ENCODE peak calls at places on chromosomes 6 and 20, in eight cellular contexts. Z is BJ, W is right lobe of liver, I is SJCRH30, K is endodermal cell, Q is GM23338, B is SK-N-SH, S is sigmoid colon. P is an unnamed sample. For H3K27me3, the result is how much of the 10 kb centered on the place peaks cover.

GRCh38 chr6:35774116-35774794 is 2.1 kb upstream of the CLPSL2 start:
- DNase-seq in B (no peak), I (no peak), Q (no peak), K (no peak), Z (no peak), W (no peak), S (no peak), P (no peak)

GRCh38 chr6:111841822-111842221 is 31.4 kb downstream of the FYN start:
- DNase-seq in Z (no peak), B (no peak), I (peak), Q (no peak), S (no peak), W (no peak), K (no peak), P (no peak)

GRCh38 chr6:11989376-11989775 is 22.7 kb upstream of the HIVEP1 start:
- DNase-seq in W (no peak), Z (no peak), B (no peak), S (no peak), I (no peak), K (no peak), Q (no peak), P (no peak)

GRCh38 chr6:168017629-168018028 is 20.2 kb downstream of the KIF25 start:
- DNase-seq in W (peak), S (no peak), I (no peak), B (no peak), K (no peak), Z (no peak), Q (no peak), P (no peak)

GRCh38 chr6:85115876-85116275 is 334.0 kb upstream of the NT5E start:
- DNase-seq in Q (no peak), K (no peak), B (no peak), W (no peak), I (no peak), Z (no peak), S (no peak), P (no peak)

GRCh38 chr20:37627060-37627766 is 66.6 kb upstream of the CTNNBL1 start:
- DNase-seq in K (peak), Z (no peak), S (no peak), I (peak), Q (peak), B (no peak), W (no peak), P (no peak)

GRCh38 chr20:50085481-50086365 is 27.2 kb downstream of the UBE2V1 start:
- DNase-seq in K (peak), S (no peak), I (peak), Z (no peak), B (peak), Q (peak), W (no peak), P (peak)

GRCh38 chr20:13458860-13459451 is 179.8 kb downstream of the TASP1 start:
- DNase-seq in W (no peak), K (peak), Z (no peak), S (no peak), I (peak), Q (peak), B (peak), P (no peak)

GRCh38 chr6:103872683-103873082 is 987.0 kb downstream of the HACE1 start:
- DNase-seq in I (no peak), W (no peak), B (peak), K (no peak), Z (no peak), Q (peak), S (no peak), P (no peak)

GRCh38 chr20:18943542-18943941 is 130.0 kb downstream of the SCP2D1 start:
- DNase-seq in Z (no peak), I (no peak), W (no peak), K (no peak), S (no peak), Q (no peak), B (no peak), P (no peak)

GRCh38 chr6:133040025-133040838 is 200.9 kb upstream of the EYA4 start:
- DNase-seq in Q (peak), W (no peak), K (peak), Z (no peak), S (no peak), I (peak), B (peak), P (no peak)

GRCh38 chr6:107809966-107810365 is 14.1 kb downstream of the SCML4 start:
- DNase-seq in Q (no peak), S (no peak), I (no peak), W (no peak), Z (no peak), B (no peak), K (peak), P (no peak)

GRCh38 chr6:109521100-109521499 is 38.1 kb upstream of the ZBTB24 start:
- DNase-seq in Z (no peak), K (no peak), I (no peak), W (no peak), Q (no peak), B (no peak), S (no peak), P (no peak)

GRCh38 chr6:39083111-39083702 is 31.8 kb downstream of the SAYSD1 start:
- DNase-seq in Q (no peak), B (no peak), K (peak), Z (no peak), W (no peak), I (no peak), S (no peak), P (no peak)

GRCh38 chr6:7691675-7692452 is 34.0 kb upstream of the BMP6 start:
- DNase-seq in Q (peak), I (no peak), W (no peak), Z (no peak), S (no peak), B (no peak), K (peak), P (no peak)

GRCh38 chr6:14397518-14397901 is 279.9 kb downstream of the CD83 start:
- DNase-seq in K (no peak), Z (no peak), I (no peak), S (no peak), W (no peak), Q (no peak), B (no peak), P (no peak)

GRCh38 chr6:21024621-21025020 is 490.4 kb downstream of the CDKAL1 start:
- DNase-seq in Z (no peak), I (no peak), S (no peak), B (no peak), K (no peak), Q (no peak), W (no peak), P (no peak)

GRCh38 chr6:105258816-105259215 is 79.0 kb upstream of the POPDC3 start:
- DNase-seq in W (no peak), B (no peak), Q (no peak), K (no peak), I (no peak), Z (no peak), S (no peak), P (peak)

GRCh38 chr6:92541457-92542060 is 877.8 kb downstream of the EPHA7 start:
- DNase-seq in W (no peak), B (no peak), I (no peak), Q (no peak), S (no peak), Z (no peak), K (no peak), P (no peak)

GRCh38 chr6:44338228-44339122 is 4.0 kb upstream of the SPATS1 start:
- DNase-seq in S (no peak), W (no peak), K (peak), Q (peak), B (peak), I (peak), Z (no peak), P (peak)

GRCh38 chr6:46746691-46747090 is at the start of gene ANKRD66:
- DNase-seq in Q (no peak), S (no peak), B (no peak), W (no peak), Z (no peak), K (no peak), I (no peak), P (no peak)

GRCh38 chr20:23245553-23246128 is 105.0 kb upstream of the NXT1 start:
- DNase-seq in B (no peak), K (peak), W (peak), Z (no peak), Q (peak), S (no peak), I (no peak), P (peak)

GRCh38 chr6:144715344-144715743 is 430.2 kb downstream of the UTRN start:
- DNase-seq in Z (no peak), S (no peak), B (no peak), Q (no peak), W (no peak), K (no peak), I (no peak), P (no peak)

GRCh38 chr6:13766201-13766634 is 48.1 kb downstream of the MCUR1 start:
- DNase-seq in B (no peak), Q (no peak), I (peak), W (no peak), K (no peak), S (peak), Z (no peak), P (no peak)

DNA sequence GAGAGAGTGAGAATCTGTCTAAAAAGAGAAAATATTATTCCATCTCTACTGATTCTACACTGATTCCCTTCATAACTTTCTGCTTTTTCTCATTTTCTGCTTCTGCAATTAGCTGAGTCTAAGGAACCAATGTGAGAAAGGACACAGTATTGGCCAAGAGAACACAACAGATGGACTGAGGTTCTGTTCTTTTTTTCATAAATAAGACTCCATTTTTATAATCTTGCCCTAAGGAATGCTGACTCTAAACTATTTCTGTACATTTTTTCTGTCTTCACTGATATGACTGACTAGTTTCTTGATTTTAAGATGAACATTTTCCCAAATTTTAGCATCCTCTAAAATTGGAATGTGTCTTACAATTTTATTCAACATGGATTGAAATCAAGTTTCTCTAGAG is 87.0 kb upstream of the IYD start:
- DNase-seq in K (no peak), B (no peak), I (no peak), Z (no peak), Q (no peak), W (no peak), S (no peak), P (no peak)
- H3K4me3 ChIP-seq in K (no peak), B (no peak), I (no peak), Z (no peak), Q (no peak), W (no peak), S (no peak), P (no peak)

GRCh38 chr20:32359633-32360332 is 1.7 kb downstream of the ASXL1 start:
- DNase-seq in Z (no peak), W (no peak), S (no peak), Q (no peak), B (peak), K (no peak), I (no peak), P (no peak)

GRCh38 chr20:32357869-32358631 is at the start of gene ASXL1:
- DNase-seq in K (peak), Q (peak), I (peak), Z (peak), B (peak), W (peak), S (peak), P (peak)

GRCh38 chr20:32360333-32360634 is 2.2 kb downstream of the ASXL1 start:
- DNase-seq in S (no peak), W (no peak), Z (no peak), I (no peak), B (no peak), K (no peak), Q (no peak), P (no peak)

GRCh38 chr20:32358632-32358882 is 426 bp downstream of the ASXL1 start:
- DNase-seq in S (no peak), K (no peak), Q (no peak), B (no peak), Z (no peak), W (no peak), I (no peak), P (no peak)

GRCh38 chr20:32358883-32359632 is 927 bp downstream of the ASXL1 start:
- DNase-seq in Q (peak), Z (no peak), I (peak), S (peak), K (peak), B (peak), W (peak), P (peak)
- H3K27me3 ChIP-seq in Q (half or more), Z (under half), I (under half), S (under half), K (under half), B (under half), W (under half), P (under half)

GRCh38 chr6:42820509-42821340 is 38.9 kb downstream of the BICRAL start:
- DNase-seq in B (peak), W (no peak), Z (no peak), S (peak), I (peak), Q (peak), K (no peak), P (no peak)
- H3K4me3 ChIP-seq in B (no peak), W (no peak), Z (no peak), S (peak), I (peak), Q (no peak), K (no peak), P (no peak)

GRCh38 chr20:2749951-2750342 is 50.5 kb downstream of the CPXM1 start:
- DNase-seq in Z (no peak), S (peak), Q (peak), K (no peak), I (no peak), W (no peak), B (no peak), P (no peak)
- H3K27me3 ChIP-seq in Z (under half), S (under half), Q (half or more), K (half or more), I (under half), W (under half), B (under half), P (under half)

GRCh38 chr20:53793783-53794383 is 200.2 kb upstream of the ZNF217 start:
- DNase-seq in W (no peak), Q (no peak), I (no peak), S (no peak), Z (no peak), B (no peak), K (no peak), P (no peak)

GRCh38 chr20:53797085-53797484 is 203.4 kb upstream of the ZNF217 start:
- DNase-seq in B (no peak), W (no peak), I (no peak), K (no peak), S (no peak), Q (no peak), Z (no peak), P (no peak)

GRCh38 chr20:53794529-53795115 is 201.0 kb upstream of the ZNF217 start:
- DNase-seq in I (no peak), Z (peak), K (no peak), S (no peak), W (no peak), Q (no peak), B (no peak), P (no peak)

GRCh38 chr20:53792946-53793536 is 199.4 kb upstream of the ZNF217 start:
- DNase-seq in W (no peak), K (no peak), Z (no peak), Q (no peak), B (no peak), I (no peak), S (no peak), P (no peak)

DNA sequence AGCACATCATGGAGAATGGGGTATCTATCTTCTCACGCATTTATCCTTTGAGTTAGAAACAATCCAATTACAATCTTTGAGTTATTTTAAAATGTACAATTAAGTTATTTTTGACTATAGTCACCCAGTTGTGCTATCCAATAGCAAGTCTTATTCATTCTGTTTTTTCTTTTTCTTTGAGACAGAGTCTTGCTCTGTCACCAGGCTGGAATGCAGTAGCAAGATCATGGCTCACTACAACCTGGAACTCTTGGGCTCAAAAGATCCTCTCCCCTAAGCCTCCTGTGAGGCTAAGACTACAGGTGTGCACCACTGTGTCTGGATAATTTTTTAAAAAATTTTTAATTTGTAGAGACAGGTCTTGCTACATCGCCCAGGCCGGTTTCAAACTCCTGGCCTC is 201.5 kb upstream of the ZNF217 start:
- DNase-seq in I (no peak), Q (no peak), K (no peak), B (no peak), S (no peak), Z (peak), W (no peak), P (no peak)
- H3K4me3 ChIP-seq in I (no peak), Q (no peak), K (no peak), B (no peak), S (no peak), Z (no peak), W (no peak), P (no peak)

GRCh38 chr6:30092852-30093543 is 17.4 kb upstream of the RNF39 start:
- DNase-seq in W (no peak), K (no peak), S (no peak), Z (no peak), B (no peak), Q (no peak), I (no peak), P (no peak)
- H3K27me3 ChIP-seq in W (under half), K (half or more), S (half or more), Z (under half), B (half or more), Q (half or more), I (under half), P (under half)

DNA sequence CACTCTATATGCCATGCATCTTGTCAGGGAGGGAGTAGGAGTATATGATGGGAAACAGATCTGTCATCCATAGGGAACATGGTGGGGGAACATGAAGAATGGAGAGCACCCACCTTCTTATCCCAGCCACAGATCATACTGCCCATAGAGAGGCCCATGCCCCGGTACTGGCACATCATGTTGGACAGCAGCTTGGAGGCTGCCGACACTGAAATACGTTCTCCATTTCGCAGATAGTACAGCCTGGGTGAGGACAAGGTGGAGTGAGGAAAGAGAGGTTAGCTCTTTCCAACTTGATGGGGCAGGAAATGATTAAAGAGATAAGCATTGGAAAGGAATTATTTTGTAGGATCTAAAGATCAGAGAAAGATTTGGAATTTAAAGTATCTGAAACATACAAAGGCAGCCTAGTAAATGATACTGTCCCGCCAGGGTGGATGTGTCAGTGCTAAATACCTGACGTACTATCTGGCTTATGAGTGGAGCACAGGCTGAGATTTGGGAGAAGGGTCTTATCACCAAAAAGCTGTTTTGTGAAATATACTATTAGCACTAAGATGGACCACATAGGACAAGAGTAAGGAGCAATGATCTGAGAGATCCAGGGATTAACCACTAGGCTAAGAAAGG is 1.7 kb downstream of the PSMB8 start:
- DNase-seq in B (no peak), I (no peak), W (no peak), S (no peak), Z (no peak), K (no peak), Q (no peak), P (no peak)
- H3K4me3 ChIP-seq in B (no peak), I (no peak), W (no peak), S (no peak), Z (no peak), K (no peak), Q (no peak), P (no peak)

GRCh38 chr20:1804129-1804503 is 91.1 kb upstream of the SIRPA start:
- DNase-seq in Z (no peak), S (no peak), B (no peak), Q (no peak), K (no peak), W (no peak), I (no peak), P (no peak)
- H3K27me3 ChIP-seq in Z (under half), S (under half), B (under half), Q (under half), K (under half), W (under half), I (under half), P (under half)

GRCh38 chr6:154316131-154316530 is 40.5 kb downstream of the IPCEF1 start:
- DNase-seq in W (no peak), S (no peak), Q (no peak), Z (no peak), I (no peak), K (no peak), B (no peak), P (no peak)

GRCh38 chr6:154318711-154319110 is 37.9 kb downstream of the IPCEF1 start:
- DNase-seq in Z (no peak), S (no peak), I (no peak), W (no peak), Q (no peak), K (no peak), B (peak), P (no peak)

GRCh38 chr6:154314084-154314483 is 42.5 kb downstream of the IPCEF1 start:
- DNase-seq in Z (no peak), S (no peak), W (no peak), I (no peak), K (no peak), Q (no peak), B (no peak), P (no peak)

DNA sequence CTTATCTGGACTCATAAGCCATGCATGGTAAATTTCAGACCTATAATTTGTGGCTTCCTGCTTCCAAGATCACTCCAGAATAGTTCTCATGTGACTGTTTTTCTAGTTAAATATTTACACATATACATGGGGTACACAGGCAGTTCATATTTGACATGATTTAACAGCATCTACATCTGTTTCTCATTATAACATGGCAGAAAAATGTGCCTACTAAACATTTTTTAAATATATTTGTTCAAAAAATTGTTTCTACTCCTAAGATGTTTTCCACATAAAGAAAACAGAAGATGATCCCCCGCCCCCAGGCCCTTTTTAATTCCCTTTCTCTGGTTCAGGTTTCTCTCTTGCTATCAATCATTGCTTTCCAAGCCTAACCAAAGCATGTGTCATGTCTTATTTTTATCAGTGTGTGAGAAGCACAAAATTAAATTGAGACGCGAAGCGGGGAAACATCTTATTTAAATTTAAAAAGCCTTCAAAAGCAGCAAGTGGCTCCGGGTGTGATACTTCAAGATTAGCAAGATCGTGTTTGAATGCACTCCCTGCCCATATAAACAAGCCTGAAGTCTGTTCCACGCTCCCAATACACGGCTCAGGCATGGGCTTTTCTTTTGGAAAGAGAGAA is 37.3 kb downstream of the IPCEF1 start:
- DNase-seq in B (peak), Q (no peak), S (no peak), K (no peak), I (peak), W (no peak), Z (peak), P (no peak)
- H3K4me3 ChIP-seq in B (no peak), Q (no peak), S (peak), K (no peak), I (peak), W (no peak), Z (no peak), P (no peak)

P was measured in lung.